ENCODE peak calls at places on chromosomes 16 and 17, in seven cellular contexts. T is astrocyte of the cerebellum, D is heart right ventricle, P is GM06990, J is A549, X is psoas muscle, Z is ovary. U is an unnamed sample.
A peak's percentile ranks its signal among the peaks of the same experiment; 100 is the strongest.

GRCh38 chr17:31494259-31495048 is 103.0 kb downstream of the RAB11FIP4 start:
- DNase-seq in T (no peak), D (no peak), P (peak; percentile 57), J (no peak), X (no peak), Z (no peak), U (no peak)

GRCh38 chr17:9484789-9485188 is 90.8 kb downstream of the STX8 start:
- DNase-seq in T (no peak), D (no peak), P (no peak), J (no peak), X (no peak), Z (no peak), U (no peak)

GRCh38 chr16:4053663-4054479 is 62.4 kb downstream of the ADCY9 start:
- DNase-seq in T (peak; percentile 16), D (peak; percentile 25), P (no peak), J (no peak), X (peak; percentile 73), Z (peak; percentile 50), U (peak; percentile 33)

GRCh38 chr16:85746431-85747227 is 4.3 kb downstream of the C16orf74 start:
- DNase-seq in T (no peak), D (no peak), P (peak; percentile 60), J (peak; percentile 51), X (no peak), Z (no peak), U (no peak)

GRCh38 chr17:49180303-49180702 is 30.1 kb downstream of the GNGT2 start:
- DNase-seq in T (peak; percentile 11), D (peak; percentile 66), P (no peak), J (peak; percentile 79), X (peak; percentile 52), Z (no peak), U (no peak)

GRCh38 chr17:12386240-12386639 is 279.4 kb upstream of the MYOCD start:
- DNase-seq in T (peak; percentile 4), D (no peak), P (no peak), J (no peak), X (no peak), Z (no peak), U (no peak)

GRCh38 chr17:6947745-6948144 is 48.1 kb upstream of the ALOX12 start:
- DNase-seq in T (no peak), D (no peak), P (no peak), J (no peak), X (no peak), Z (no peak), U (no peak)

GRCh38 chr17:1709971-1710806 is at the start of gene TLCD2:
- DNase-seq in T (no peak), D (peak; percentile 74), P (no peak), J (peak; percentile 92), X (peak; percentile 85), Z (peak; percentile 76), U (no peak)

GRCh38 chr16:4509420-4509819 is 29.2 kb downstream of the CDIP1 start:
- DNase-seq in T (no peak), D (no peak), P (no peak), J (no peak), X (no peak), Z (no peak), U (no peak)

GRCh38 chr17:73938706-73939105 is 264.8 kb upstream of the RPL38 start:
- DNase-seq in T (no peak), D (no peak), P (no peak), J (no peak), X (no peak), Z (no peak), U (no peak)

GRCh38 chr17:27946521-27946920 is 53.4 kb upstream of the LYRM9 start:
- DNase-seq in T (no peak), D (no peak), P (no peak), J (no peak), X (no peak), Z (no peak), U (no peak)

GRCh38 chr17:41551370-41551769 is 20.5 kb downstream of the KRT9 start:
- DNase-seq in T (no peak), D (no peak), P (no peak), J (no peak), X (no peak), Z (no peak), U (no peak)

GRCh38 chr16:47109361-47109760 is 34.4 kb downstream of the NETO2 start:
- DNase-seq in T (no peak), D (no peak), P (no peak), J (no peak), X (no peak), Z (no peak), U (no peak)

GRCh38 chr16:50731989-50732589 is 9.8 kb upstream of the CYLD start:
- DNase-seq in T (no peak), D (no peak), P (no peak), J (no peak), X (no peak), Z (no peak), U (no peak)

GRCh38 chr16:117381-118365 is 20.8 kb downstream of the NPRL3 start:
- DNase-seq in T (no peak), D (peak; percentile 32), P (no peak), J (peak; percentile 74), X (peak; percentile 42), Z (peak; percentile 32), U (no peak)

GRCh38 chr16:60274431-60275017 is 1540.4 kb upstream of the GOT2 start:
- DNase-seq in T (no peak), D (no peak), P (no peak), J (no peak), X (no peak), Z (no peak), U (no peak)

GRCh38 chr16:58010886-58011285 is 9.7 kb downstream of the USB1 start:
- DNase-seq in T (no peak), D (no peak), P (no peak), J (no peak), X (no peak), Z (no peak), U (no peak)

GRCh38 chr16:12646490-12647274 is 157.0 kb downstream of the CPPED1 start:
- DNase-seq in T (no peak), D (no peak), P (peak; percentile 77), J (no peak), X (no peak), Z (no peak), U (no peak)

GRCh38 chr16:86809458-86809955 is 231.2 kb downstream of the FOXL1 start:
- DNase-seq in T (peak; percentile 94), D (no peak), P (no peak), J (peak; percentile 64), X (no peak), Z (no peak), U (no peak)

DNA sequence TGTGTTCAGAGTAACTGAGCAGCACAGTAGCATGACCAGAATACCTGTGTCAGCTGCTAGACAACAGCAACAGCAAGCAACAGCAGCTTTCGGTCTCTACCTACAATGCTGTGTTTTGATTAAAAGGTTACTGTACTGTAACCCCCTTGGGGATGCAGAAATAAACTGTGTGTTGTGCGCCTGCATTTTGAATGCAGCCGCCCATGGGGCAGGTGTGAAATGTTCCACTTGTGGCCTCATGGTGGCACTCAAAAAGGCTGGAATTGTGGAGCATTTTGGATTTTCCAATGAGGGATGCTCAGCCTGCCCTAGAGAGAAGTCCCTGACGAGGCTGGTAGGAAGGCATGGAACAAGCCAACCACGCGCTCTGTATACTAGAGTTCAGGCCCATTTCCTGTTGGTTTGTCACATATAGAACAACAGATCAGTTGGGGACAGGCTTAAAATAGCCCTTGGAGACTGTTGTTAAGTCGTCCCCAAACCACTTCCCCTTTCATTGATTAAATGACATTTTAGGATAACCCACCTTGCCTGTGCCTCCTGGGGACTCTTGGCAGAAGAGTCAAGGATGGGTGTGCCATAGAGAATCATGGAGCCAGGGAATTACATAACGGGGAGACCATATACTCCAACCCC is 27.1 kb downstream of the SCPEP1 start:
- DNase-seq in T (no peak), D (no peak), P (peak; percentile 78), J (peak; percentile 31), X (no peak), Z (no peak), U (no peak)
- TF ChIP-seq CTCF in T (peak; percentile 30), D (peak; percentile 41), P (peak; percentile 26), J (peak; percentile 28), X (peak; percentile 36), Z (no peak), U (peak; percentile 54)

DNA sequence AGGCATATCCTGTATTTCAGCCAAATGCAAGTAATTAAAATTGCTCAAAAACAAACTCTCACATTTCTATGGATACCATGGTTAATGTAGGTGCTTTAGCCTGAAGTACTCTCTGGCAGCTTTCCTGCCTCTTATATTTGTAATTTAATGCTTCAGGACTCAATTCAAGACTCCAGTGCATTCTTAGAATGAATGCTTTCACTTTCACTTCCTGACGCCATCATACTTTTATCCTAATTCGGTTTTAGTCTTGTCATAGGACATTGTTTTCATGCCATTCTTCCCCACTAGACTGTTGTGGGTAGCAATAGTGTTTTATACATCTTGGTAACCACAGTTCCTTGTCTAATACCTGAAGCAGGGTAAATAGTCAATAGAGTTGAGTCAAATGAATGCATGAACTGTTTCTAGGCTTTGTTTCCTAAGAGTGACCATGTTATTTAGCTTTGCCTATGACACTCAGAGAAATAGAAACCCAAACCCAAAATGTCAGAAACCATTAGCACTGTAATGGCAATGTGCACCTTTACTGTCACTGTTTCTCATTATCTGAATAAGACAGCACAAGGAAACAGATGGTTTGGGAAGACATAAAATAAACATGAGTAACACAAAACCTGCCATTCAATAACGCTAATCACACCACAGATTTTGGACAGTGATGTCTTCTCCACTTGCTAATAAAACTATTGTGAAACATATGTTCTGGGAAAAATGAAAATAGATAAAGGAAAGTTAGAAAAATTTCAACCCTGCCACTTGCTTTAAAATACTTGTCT is 705.4 kb downstream of the CDH11 start:
- DNase-seq in T (peak; percentile 78), D (no peak), P (no peak), J (no peak), X (no peak), Z (no peak), U (no peak)
- H3K4me3 ChIP-seq in T (peak overlapping the region; percentile 2), D (peak overlapping the region; percentile 24), P (no peak overlapping the region), J (no peak overlapping the region), X (peak overlapping the region; percentile 51), Z (peak overlapping the region; percentile 27), U (peak overlapping the region; percentile 34)

DNA sequence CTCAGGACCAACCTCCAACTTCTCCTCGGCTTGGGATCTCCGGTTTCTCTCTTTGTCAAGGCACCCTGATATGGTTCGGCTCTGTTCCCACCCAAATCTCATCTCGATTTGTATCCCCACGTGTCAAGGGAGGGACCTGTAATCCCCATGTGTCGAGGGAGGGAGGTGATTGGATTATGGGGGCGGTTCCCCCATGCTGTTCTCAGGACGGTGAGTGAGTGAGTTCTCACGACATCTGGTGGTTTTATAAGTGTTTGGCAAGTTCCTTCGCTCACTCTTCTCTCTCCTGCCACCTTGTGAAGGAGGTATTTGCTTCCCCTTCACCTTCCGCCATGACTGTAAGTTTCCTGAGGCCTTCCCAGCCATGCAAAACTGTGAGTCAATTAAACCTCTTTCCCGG is 117.9 kb downstream of the SEC14L1 start:
- DNase-seq in T (no peak), D (no peak), P (no peak), J (no peak), X (no peak), Z (no peak), U (no peak)
- TF ChIP-seq CTCF in T (no peak), D (no peak), P (no peak), J (no peak), X (no peak), Z (no peak), U (no peak)

GRCh38 chr17:72846399-72846798 is 246.1 kb downstream of the SLC39A11 start:
- DNase-seq in T (no peak), D (no peak), P (no peak), J (no peak), X (no peak), Z (no peak), U (no peak)

GRCh38 chr17:72852267-72852945 is 240.1 kb downstream of the SLC39A11 start:
- DNase-seq in T (no peak), D (no peak), P (no peak), J (no peak), X (no peak), Z (no peak), U (no peak)

GRCh38 chr17:72853438-72854415 is 238.8 kb downstream of the SLC39A11 start:
- DNase-seq in T (no peak), D (no peak), P (no peak), J (no peak), X (no peak), Z (no peak), U (no peak)

GRCh38 chr17:72850410-72850809 is 242.1 kb downstream of the SLC39A11 start:
- DNase-seq in T (peak; percentile 15), D (no peak), P (no peak), J (no peak), X (no peak), Z (no peak), U (no peak)
- H3K4me3 ChIP-seq in T (no peak overlapping the region), D (no peak overlapping the region), P (no peak overlapping the region), J (no peak overlapping the region), X (no peak overlapping the region), Z (no peak overlapping the region), U (no peak overlapping the region)

U was measured in thoracic aorta.